ENCODE peak calls at places on chromosomes 3 and 15, in seven cellular contexts. Z, O, M, F, V, C and L are unnamed samples.

GRCh38 chr3:42037318-42037945 is 53.7 kb upstream of the TRAK1 start:
- DNase-seq in Z (no peak), O (no peak), M (no peak), F (no peak), V (no peak), C (peak; percentile 67), L (no peak)

GRCh38 chr3:8318002-8318649 is 183.5 kb upstream of the LMCD1 start:
- DNase-seq in Z (peak; percentile 63), O (no peak), M (no peak), F (peak; percentile 31), V (no peak), C (peak; percentile 44), L (no peak)

GRCh38 chr3:9826815-9827574 is 16.8 kb downstream of the RPUSD3 start:
- DNase-seq in Z (peak; percentile 41), O (peak; percentile 20), M (no peak), F (no peak), V (peak; percentile 38), C (no peak), L (no peak)

GRCh38 chr3:112086857-112087524 is 802 bp downstream of the C3orf52 start:
- DNase-seq in Z (peak; percentile 53), O (no peak), M (no peak), F (no peak), V (no peak), C (peak; percentile 74), L (no peak)

GRCh38 chr3:180615954-180616353 is 14.0 kb downstream of the TTC14 start:
- DNase-seq in Z (no peak), O (no peak), M (no peak), F (no peak), V (no peak), C (no peak), L (no peak)

GRCh38 chr15:95946946-95947345 is 383.6 kb upstream of the NR2F2 start:
- DNase-seq in Z (no peak), O (no peak), M (no peak), F (no peak), V (no peak), C (no peak), L (no peak)

GRCh38 chr3:145639880-145640279 is 521.1 kb downstream of the PLOD2 start:
- DNase-seq in Z (no peak), O (no peak), M (no peak), F (no peak), V (no peak), C (peak; percentile 16), L (no peak)

GRCh38 chr3:183108002-183108449 is 8.7 kb upstream of the MCCC1 start:
- DNase-seq in Z (peak; percentile 34), O (no peak), M (no peak), F (no peak), V (no peak), C (no peak), L (no peak)

GRCh38 chr15:34855893-34856292 is 60.5 kb upstream of the ACTC1 start:
- DNase-seq in Z (peak; percentile 34), O (no peak), M (no peak), F (peak; percentile 42), V (no peak), C (peak; percentile 50), L (peak; percentile 20)

GRCh38 chr3:25897019-25897418 is 107.1 kb downstream of the OXSM start:
- DNase-seq in Z (peak; percentile 42), O (no peak), M (peak; percentile 17), F (no peak), V (no peak), C (peak; percentile 9), L (no peak)

GRCh38 chr15:51600114-51600513 is 22.5 kb downstream of the DMXL2 start:
- DNase-seq in Z (peak; percentile 20), O (no peak), M (no peak), F (no peak), V (no peak), C (peak; percentile 88), L (no peak)

GRCh38 chr15:101138913-101139880 is 112.7 kb downstream of the CHSY1 start:
- DNase-seq in Z (peak; percentile 49), O (no peak), M (peak; percentile 64), F (no peak), V (no peak), C (no peak), L (no peak)

GRCh38 chr3:139578783-139579182 is 39.2 kb upstream of the RBP1 start:
- DNase-seq in Z (no peak), O (no peak), M (no peak), F (no peak), V (no peak), C (no peak), L (no peak)

GRCh38 chr3:15044311-15044710 is 20.8 kb downstream of the MRPS25 start:
- DNase-seq in Z (no peak), O (no peak), M (no peak), F (no peak), V (no peak), C (no peak), L (no peak)

GRCh38 chr15:84598993-84599392 is 1.8 kb upstream of the ZSCAN2 start:
- DNase-seq in Z (peak; percentile 59), O (peak; percentile 19), M (no peak), F (peak; percentile 70), V (peak; percentile 52), C (peak; percentile 61), L (no peak)

GRCh38 chr15:25811481-25811906 is 51.6 kb downstream of the ATP10A start:
- DNase-seq in Z (no peak), O (no peak), M (peak; percentile 17), F (no peak), V (no peak), C (no peak), L (no peak)

GRCh38 chr15:40928975-40929729 is at the start of gene DLL4:
- DNase-seq in Z (peak; percentile 71), O (peak; percentile 51), M (no peak), F (no peak), V (peak; percentile 69), C (no peak), L (no peak)

GRCh38 chr3:113409676-113410075 is 31.6 kb downstream of the CFAP44 start:
- DNase-seq in Z (no peak), O (no peak), M (no peak), F (no peak), V (no peak), C (no peak), L (no peak)

GRCh38 chr15:33011976-33012375 is 182.5 kb downstream of the FMN1 start:
- DNase-seq in Z (no peak), O (no peak), M (no peak), F (no peak), V (no peak), C (no peak), L (no peak)

GRCh38 chr3:57743511-57743910 is 12.6 kb upstream of the SLMAP start:
- DNase-seq in Z (peak; percentile 37), O (no peak), M (no peak), F (no peak), V (no peak), C (no peak), L (no peak)

GRCh38 chr3:179884136-179884535 is 152.6 kb downstream of the PEX5L start:
- DNase-seq in Z (no peak), O (no peak), M (no peak), F (no peak), V (no peak), C (no peak), L (no peak)

GRCh38 chr15:76648732-76649444 is 256.3 kb downstream of the SCAPER start:
- DNase-seq in Z (no peak), O (no peak), M (no peak), F (no peak), V (no peak), C (no peak), L (no peak)

GRCh38 chr3:58383476-58383875 is 50.2 kb downstream of the PDHB start:
- DNase-seq in Z (peak; percentile 37), O (no peak), M (no peak), F (peak; percentile 49), V (no peak), C (peak; percentile 78), L (no peak)

GRCh38 chr3:48285132-48285531 is 44.2 kb downstream of the ZNF589 start:
- DNase-seq in Z (peak; percentile 57), O (no peak), M (no peak), F (peak; percentile 35), V (no peak), C (no peak), L (no peak)

GRCh38 chr3:24521306-24522154 is 26.9 kb upstream of the THRB start:
- DNase-seq in Z (peak; percentile 39), O (no peak), M (no peak), F (peak; percentile 43), V (peak; percentile 62), C (no peak), L (no peak)

GRCh38 chr3:18758047-18758704 is 333.0 kb upstream of the SATB1 start:
- DNase-seq in Z (peak; percentile 3), O (peak; percentile 48), M (peak; percentile 12), F (no peak), V (peak; percentile 83), C (peak; percentile 63), L (no peak)

GRCh38 chr3:168865022-168865551 is 769.4 kb upstream of the GOLIM4 start:
- DNase-seq in Z (peak; percentile 17), O (no peak), M (no peak), F (peak; percentile 12), V (no peak), C (peak; percentile 58), L (no peak)

GRCh38 chr3:99866167-99866810 is 48.6 kb downstream of the CMSS1 start:
- DNase-seq in Z (peak; percentile 71), O (no peak), M (no peak), F (peak; percentile 69), V (no peak), C (peak; percentile 95), L (no peak)